ENCODE peak calls at places on chromosomes 12 and 14, in six cellular contexts. U, O, X, K, J and M are unnamed samples.

GRCh38 chr14:54189358-54190354 is 207.2 kb upstream of the CDKN3 start:
- DNase-seq in U (no peak), O (no peak), X (no peak), K (no peak), J (peak; percentile 76), M (peak; percentile 30)

GRCh38 chr14:34356267-34356660 is 105.8 kb downstream of the SPTSSA start:
- DNase-seq in U (no peak), O (no peak), X (no peak), K (no peak), J (no peak), M (peak; percentile 90)

GRCh38 chr12:6033546-6033945 is 88.5 kb upstream of the ANO2 start:
- DNase-seq in U (no peak), O (no peak), X (no peak), K (no peak), J (no peak), M (no peak)

GRCh38 chr12:99758997-99759396 is 111.4 kb downstream of the GARIN6 start:
- DNase-seq in U (no peak), O (no peak), X (no peak), K (no peak), J (no peak), M (no peak)

GRCh38 chr12:14408208-14408607 is 42.7 kb downstream of the ATF7IP start:
- DNase-seq in U (no peak), O (no peak), X (peak; percentile 38), K (no peak), J (peak; percentile 34), M (peak; percentile 40)

GRCh38 chr12:94980577-94980976 is 22.9 kb downstream of the NDUFA12 start:
- DNase-seq in U (no peak), O (no peak), X (no peak), K (no peak), J (peak; percentile 34), M (peak; percentile 45)

GRCh38 chr12:15756822-15757221 is 32.4 kb downstream of the EPS8 start:
- DNase-seq in U (no peak), O (no peak), X (no peak), K (no peak), J (no peak), M (no peak)

GRCh38 chr12:12909995-12910391 is 18.6 kb downstream of the GPRC5A start:
- DNase-seq in U (no peak), O (no peak), X (no peak), K (no peak), J (no peak), M (peak; percentile 47)

GRCh38 chr12:32302218-32302826 is 97.0 kb upstream of the FGD4 start:
- DNase-seq in U (no peak), O (peak; percentile 53), X (peak; percentile 19), K (peak; percentile 63), J (peak; percentile 56), M (peak; percentile 45)

GRCh38 chr14:29743566-29743965 is 184.1 kb downstream of the PRKD1 start:
- DNase-seq in U (no peak), O (no peak), X (no peak), K (no peak), J (no peak), M (no peak)

GRCh38 chr12:124774054-124774461 is 89.6 kb downstream of the SCARB1 start:
- DNase-seq in U (no peak), O (no peak), X (no peak), K (no peak), J (no peak), M (peak; percentile 86)

GRCh38 chr12:120257041-120257821 is 8.3 kb downstream of the PXN start:
- DNase-seq in U (no peak), O (no peak), X (no peak), K (no peak), J (peak; percentile 98), M (no peak)

GRCh38 chr12:124510301-124510970 is 57.0 kb downstream of the NCOR2 start:
- DNase-seq in U (no peak), O (peak; percentile 42), X (no peak), K (no peak), J (no peak), M (peak; percentile 48)

GRCh38 chr14:93100098-93100497 is 15.6 kb downstream of the ITPK1 start:
- DNase-seq in U (no peak), O (no peak), X (no peak), K (no peak), J (no peak), M (no peak)

GRCh38 chr12:23083267-23083666 is 458.3 kb downstream of the ETNK1 start:
- DNase-seq in U (no peak), O (no peak), X (no peak), K (no peak), J (peak; percentile 64), M (no peak)

GRCh38 chr12:87596636-87597035 is 432.6 kb downstream of the C12orf50 start:
- DNase-seq in U (no peak), O (no peak), X (no peak), K (no peak), J (no peak), M (no peak)

GRCh38 chr14:75379930-75380270 is 47.9 kb upstream of the JDP2 start:
- DNase-seq in U (no peak), O (no peak), X (no peak), K (no peak), J (no peak), M (no peak)

GRCh38 chr14:71354801-71355200 is 447.5 kb downstream of the PCNX1 start:
- DNase-seq in U (no peak), O (no peak), X (no peak), K (no peak), J (no peak), M (no peak)

GRCh38 chr12:124862768-124863408 is 776 bp downstream of the SCARB1 start:
- DNase-seq in U (peak; percentile 47), O (no peak), X (no peak), K (no peak), J (peak; percentile 15), M (peak; percentile 68)

GRCh38 chr14:24342889-24343288 is 3.1 kb upstream of the RIPK3 start:
- DNase-seq in U (no peak), O (no peak), X (no peak), K (no peak), J (no peak), M (no peak)

GRCh38 chr12:46304080-46304479 is 35.2 kb upstream of the SLC38A1 start:
- DNase-seq in U (no peak), O (no peak), X (no peak), K (no peak), J (no peak), M (no peak)

GRCh38 chr12:68581926-68582325 is 28.8 kb upstream of the RAP1B start:
- DNase-seq in U (no peak), O (no peak), X (no peak), K (no peak), J (no peak), M (no peak)

GRCh38 chr12:127729381-127729780 is 537.6 kb upstream of the TMEM132C start:
- DNase-seq in U (no peak), O (no peak), X (no peak), K (no peak), J (no peak), M (no peak)

GRCh38 chr12:117662620-117663395 is 301.4 kb upstream of the NOS1 start:
- DNase-seq in U (no peak), O (no peak), X (no peak), K (no peak), J (peak; percentile 57), M (peak; percentile 31)

GRCh38 chr14:59189281-59189821 is 884 bp downstream of the DAAM1 start:
- DNase-seq in U (peak; percentile 6), O (no peak), X (peak; percentile 9), K (no peak), J (no peak), M (peak; percentile 50)

GRCh38 chr12:120760349-120761245 is 35.0 kb downstream of the ACADS start:
- DNase-seq in U (no peak), O (no peak), X (no peak), K (no peak), J (no peak), M (no peak)

GRCh38 chr14:77520626-77521025 is 22.0 kb upstream of the ISM2 start:
- DNase-seq in U (no peak), O (no peak), X (no peak), K (no peak), J (no peak), M (no peak)
- TF ChIP-seq MYC in U (no peak), O (no peak), X (no peak), K (no peak), J (no peak), M (no peak)

GRCh38 chr12:29004066-29004935 is 144.8 kb upstream of the FAR2 start:
- DNase-seq in U (no peak), O (no peak), X (no peak), K (no peak), J (no peak), M (no peak)

GRCh38 chr12:28996688-28997087 is 152.4 kb upstream of the FAR2 start:
- DNase-seq in U (no peak), O (no peak), X (no peak), K (no peak), J (no peak), M (no peak)

GRCh38 chr12:28993720-28994119 is 155.4 kb upstream of the FAR2 start:
- DNase-seq in U (no peak), O (no peak), X (no peak), K (no peak), J (no peak), M (no peak)

DNA sequence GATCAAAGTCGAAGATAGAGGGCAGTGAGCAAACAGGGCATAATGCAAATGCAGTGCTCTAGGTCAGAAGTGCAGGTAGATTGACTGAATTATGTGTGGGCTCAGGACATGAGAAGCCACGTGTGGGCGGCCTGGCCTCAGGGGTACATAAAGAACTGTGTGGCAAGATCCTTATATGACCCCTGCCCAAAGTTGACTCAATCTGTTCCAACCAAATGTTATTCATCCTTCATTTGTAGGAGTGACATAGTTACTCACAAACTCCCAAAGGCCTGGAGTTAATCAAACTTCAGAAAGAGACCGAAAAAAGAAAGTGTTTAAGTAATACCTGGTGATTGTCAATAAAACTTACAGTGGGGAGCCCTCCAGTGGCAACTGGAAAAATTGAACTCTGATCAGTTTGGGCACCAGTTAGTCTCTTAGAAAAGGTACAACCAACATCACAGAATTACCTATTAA is 150.4 kb upstream of the FAR2 start:
- DNase-seq in U (peak; percentile 10), O (peak; percentile 3), X (no peak), K (no peak), J (peak; percentile 56), M (peak; percentile 56)
- TF ChIP-seq CTCF in U (peak; percentile 45), O (peak; percentile 45), X (peak; percentile 50), K (peak; percentile 46), J (peak; percentile 37), M (peak; percentile 59)

GRCh38 chr12:3014641-3015040 is 55.4 kb downstream of the TEAD4 start:
- DNase-seq in U (no peak), O (no peak), X (no peak), K (no peak), J (no peak), M (no peak)
- TF ChIP-seq MYC in U (no peak), O (no peak), X (no peak), K (no peak), J (no peak), M (no peak)

GRCh38 chr12:19572920-19573558 is 133.7 kb downstream of the AEBP2 start:
- DNase-seq in U (no peak), O (peak; percentile 45), X (peak; percentile 13), K (no peak), J (peak; percentile 69), M (peak; percentile 87)

GRCh38 chr12:19576421-19576925 is 137.2 kb downstream of the AEBP2 start:
- DNase-seq in U (no peak), O (no peak), X (no peak), K (no peak), J (peak; percentile 64), M (peak; percentile 48)

GRCh38 chr12:19575307-19576243 is 136.3 kb downstream of the AEBP2 start:
- DNase-seq in U (no peak), O (peak; percentile 1), X (no peak), K (no peak), J (peak; percentile 100), M (no peak)

GRCh38 chr12:19573866-19574265 is 134.6 kb downstream of the AEBP2 start:
- DNase-seq in U (no peak), O (no peak), X (no peak), K (no peak), J (no peak), M (no peak)

GRCh38 chr12:19574606-19575005 is 135.3 kb downstream of the AEBP2 start:
- DNase-seq in U (peak; percentile 10), O (peak; percentile 2), X (no peak), K (no peak), J (peak; percentile 72), M (peak; percentile 43)
- TF ChIP-seq CTCF in U (no peak), O (no peak), X (peak; percentile 13), K (peak; percentile 15), J (no peak), M (peak; percentile 23)